ENCODE peak calls at places on chromosome X, in six cellular contexts. X, B, T, E, A and F are unnamed samples.

GRCh38 chrX:150236304-150236703 is 126.8 kb upstream of the MAMLD1 start:
- DNase-seq in E (no peak), T (peak; percentile 7), X (no peak), B (no peak), A (no peak), F (no peak)

GRCh38 chrX:143340190-143340589 is 177.1 kb downstream of the SPANXN3 start:
- DNase-seq in A (no peak), B (no peak), X (no peak), E (no peak), T (no peak), F (no peak)

GRCh38 chrX:56963377-56963776 is 32.0 kb downstream of the SPIN3 start:
- DNase-seq in T (no peak), X (no peak), A (no peak), B (no peak), E (no peak), F (no peak)

GRCh38 chrX:50579955-50580354 is 109.3 kb upstream of the DGKK start:
- DNase-seq in B (peak; percentile 13), E (no peak), T (peak; percentile 74), X (peak; percentile 78), A (peak; percentile 48), F (peak; percentile 24)

GRCh38 chrX:104310084-104310483 is 55.4 kb upstream of the ESX1 start:
- DNase-seq in A (peak; percentile 41), T (peak; percentile 73), B (no peak), E (no peak), X (no peak), F (no peak)

GRCh38 chrX:95057341-95057740 is 1383.3 kb downstream of the FAM133A start:
- DNase-seq in X (no peak), T (peak; percentile 28), B (no peak), A (no peak), E (no peak), F (no peak)

GRCh38 chrX:87571965-87572364 is 54.4 kb downstream of the KLHL4 start:
- DNase-seq in T (no peak), X (no peak), A (no peak), B (no peak), E (no peak), F (no peak)

GRCh38 chrX:15292861-15293260 is 22.6 kb downstream of the ASB11 start:
- DNase-seq in A (peak; percentile 10), B (no peak), T (peak; percentile 64), E (no peak), X (no peak), F (no peak)

GRCh38 chrX:65463550-65463949 is 71.0 kb downstream of the LAS1L start:
- DNase-seq in X (peak; percentile 79), E (no peak), T (no peak), B (no peak), A (peak; percentile 25), F (no peak)

GRCh38 chrX:12958461-12958860 is 16.4 kb upstream of the TMSB4X start:
- DNase-seq in A (no peak), E (no peak), B (no peak), T (no peak), X (no peak), F (no peak)
- H3K4me3 ChIP-seq in A (no peak overlapping the region), E (no peak overlapping the region), B (no peak overlapping the region), T (no peak overlapping the region), X (no peak overlapping the region), F (no peak overlapping the region)

DNA sequence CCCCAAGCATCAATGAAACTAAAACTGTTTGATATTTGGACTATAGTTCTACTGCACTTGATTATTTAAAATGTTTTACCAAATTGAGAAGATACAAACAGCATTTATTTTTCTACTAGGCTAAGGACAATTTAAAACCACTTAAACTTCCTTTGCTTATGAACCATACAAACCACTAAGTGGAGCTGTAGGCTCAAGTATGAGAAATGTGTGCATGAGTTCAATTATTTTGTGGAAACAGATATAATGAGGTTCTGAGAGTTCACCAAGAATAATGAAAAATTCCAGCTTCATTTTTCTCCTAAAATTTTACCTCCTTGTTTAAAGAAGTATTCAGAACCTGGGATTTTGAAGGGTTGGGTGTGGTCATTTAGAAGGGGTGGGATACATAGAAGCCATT is 63.1 kb downstream of the SERPINA7 start:
- DNase-seq in T (peak; percentile 50), B (no peak), E (no peak), X (peak; percentile 4), A (no peak), F (no peak)
- TF ChIP-seq CTCF in T (peak; percentile 65), B (peak; percentile 16), E (no peak), X (peak; percentile 46), A (no peak), F (no peak)

GRCh38 chrX:26845051-26845450 is 618.1 kb downstream of the PPP4R3C start:
- DNase-seq in T (no peak), A (peak; percentile 0), B (no peak), X (no peak), E (no peak), F (no peak)
- H3K4me3 ChIP-seq in T (no peak overlapping the region), A (no peak overlapping the region), B (no peak overlapping the region), X (no peak overlapping the region), E (no peak overlapping the region), F (no peak overlapping the region)

DNA sequence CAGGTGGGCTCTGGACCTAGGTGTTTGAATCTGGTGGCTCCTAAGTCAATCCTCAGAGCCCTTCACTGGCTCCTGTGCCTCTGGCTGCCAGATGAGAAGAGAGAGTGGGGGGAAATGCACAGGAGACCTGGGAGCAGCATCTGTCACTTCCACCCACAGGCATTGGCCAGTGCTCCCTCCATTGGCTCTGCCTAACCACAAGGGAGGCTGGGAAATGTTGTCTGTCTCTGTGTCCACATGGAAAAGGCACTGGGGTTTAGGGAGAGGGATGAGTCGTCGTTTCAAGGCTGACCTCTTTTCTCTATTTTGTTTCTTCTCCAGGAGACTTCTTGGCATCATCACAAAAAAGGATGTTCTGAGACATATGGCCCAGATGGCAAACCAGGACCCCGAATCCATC is 76.4 kb downstream of the CLCN4 start:
- DNase-seq in T (no peak), A (peak; percentile 36), B (no peak), X (no peak), E (no peak), F (no peak)
- TF ChIP-seq CTCF in T (no peak), A (no peak), B (no peak), X (no peak), E (no peak), F (no peak)

GRCh38 chrX:71282514-71283408 is 674 bp upstream of the NONO start:
- DNase-seq in B (no peak), E (no peak), T (no peak), X (peak; percentile 12), A (no peak), F (peak; percentile 8)
- H3K4me3 ChIP-seq in B (peak overlapping the region; percentile 76), E (peak overlapping the region; percentile 11), T (peak overlapping the region; percentile 94), X (peak overlapping the region; percentile 10), A (peak overlapping the region; percentile 60), F (peak overlapping the region; percentile 41)

GRCh38 chrX:97452283-97452682 is 568.6 kb downstream of the RPA4 start:
- DNase-seq in E (no peak), X (no peak), B (no peak), T (no peak), A (no peak), F (no peak)

GRCh38 chrX:97446298-97446882 is 562.7 kb downstream of the RPA4 start:
- DNase-seq in T (peak; percentile 38), E (no peak), X (no peak), B (no peak), A (peak; percentile 0), F (no peak)
- TF ChIP-seq CTCF in T (peak; percentile 54), E (no peak), X (peak; percentile 54), B (no peak), A (peak; percentile 37), F (no peak)

GRCh38 chrX:632391-633042 is 1.9 kb downstream of the SHOX start:
- DNase-seq in E (no peak), X (peak; percentile 59), B (no peak), T (no peak), A (no peak), F (no peak)
- H3K4me3 ChIP-seq in E (no peak overlapping the region), X (no peak overlapping the region), B (no peak overlapping the region), T (no peak overlapping the region), A (peak overlapping the region; percentile 39), F (no peak overlapping the region)

GRCh38 chrX:6574762-6575161 is 39.8 kb upstream of the VCX3A start:
- DNase-seq in B (no peak), A (no peak), T (no peak), E (no peak), X (peak; percentile 15), F (no peak)
- TF ChIP-seq CTCF in B (no peak), A (no peak), T (no peak), E (no peak), X (peak; percentile 40), F (no peak)

GRCh38 chrX:71216446-71216845 is 6.6 kb upstream of the GJB1 start:
- DNase-seq in B (no peak), T (no peak), X (no peak), A (no peak), E (no peak), F (peak; percentile 4)
- H3K4me3 ChIP-seq in B (no peak overlapping the region), T (no peak overlapping the region), X (no peak overlapping the region), A (no peak overlapping the region), E (no peak overlapping the region), F (no peak overlapping the region)

GRCh38 chrX:69493193-69493592 is 10.9 kb upstream of the NALF2 start:
- DNase-seq in E (no peak), T (peak; percentile 53), A (no peak), B (no peak), X (peak; percentile 69), F (peak; percentile 36)
- TF ChIP-seq CTCF in E (no peak), T (peak; percentile 59), A (peak; percentile 32), B (peak; percentile 41), X (peak; percentile 62), F (no peak)